ENCODE peak calls at places on chromosomes 6 and 20, in six cellular contexts. O is sigmoid colon, K is left ventricle myocardium inferior, U is lung, Z is RWPE1, L is H9. N is an unnamed sample.

GRCh38 chr20:32473231-32474008 is 111.7 kb downstream of the NOL4L start:
- DNase-seq in K (no peak), L (no peak), Z (no peak), U (no peak), O (no peak), N (no peak)

GRCh38 chr6:73712536-73712935 is 16.5 kb downstream of the CD109 start:
- DNase-seq in U (no peak), L (no peak), Z (no peak), K (no peak), O (no peak), N (no peak)

GRCh38 chr6:33080127-33081089 is 4.6 kb downstream of the HLA-DPB1 start:
- DNase-seq in Z (no peak), L (peak), K (peak), U (peak), O (peak), N (no peak)

GRCh38 chr6:27161115-27161514 is 86.4 kb upstream of the PRSS16 start:
- DNase-seq in L (no peak), Z (no peak), U (no peak), K (no peak), O (no peak), N (no peak)

GRCh38 chr6:169409742-169410312 is 156.2 kb upstream of the THBS2 start:
- DNase-seq in Z (no peak), L (no peak), O (no peak), U (no peak), K (no peak), N (no peak)

GRCh38 chr6:24004062-24004461 is 122.0 kb upstream of the NRSN1 start:
- DNase-seq in K (no peak), Z (no peak), U (no peak), L (no peak), O (no peak), N (no peak)

GRCh38 chr6:160010067-160010466 is 41.2 kb downstream of the IGF2R start:
- DNase-seq in Z (no peak), K (peak), U (no peak), L (no peak), O (peak), N (no peak)

GRCh38 chr20:24761220-24762065 is 187.6 kb upstream of the CST7 start:
- DNase-seq in O (no peak), L (peak), Z (no peak), K (no peak), U (no peak), N (no peak)

GRCh38 chr20:41222703-41223102 is 85.4 kb downstream of the PLCG1 start:
- DNase-seq in U (no peak), O (no peak), K (no peak), Z (no peak), L (no peak), N (no peak)

GRCh38 chr6:160477901-160478300 is 129.7 kb downstream of the SLC22A3 start:
- DNase-seq in L (no peak), Z (peak), O (no peak), K (no peak), U (no peak), N (no peak)

GRCh38 chr20:45919951-45920794 is 8.2 kb upstream of the PLTP start:
- DNase-seq in U (no peak), L (no peak), K (no peak), Z (no peak), O (no peak), N (no peak)

GRCh38 chr6:138690975-138691594 is 82.5 kb upstream of the CCDC28A start:
- DNase-seq in K (no peak), L (no peak), Z (no peak), O (no peak), U (no peak), N (no peak)

GRCh38 chr6:138691595-138692057 is 81.9 kb upstream of the CCDC28A start:
- DNase-seq in U (no peak), O (no peak), Z (peak), K (no peak), L (peak), N (no peak)

GRCh38 chr6:138692978-138693909 is 80.3 kb upstream of the CCDC28A start:
- DNase-seq in L (peak), O (peak), U (peak), K (peak), Z (peak), N (peak)

GRCh38 chr6:138689849-138690248 is 83.7 kb upstream of the CCDC28A start:
- DNase-seq in L (no peak), Z (peak), U (no peak), K (no peak), O (no peak), N (no peak)

GRCh38 chr6:138692058-138692977 is 81.3 kb upstream of the CCDC28A start:
- DNase-seq in K (peak), O (peak), L (peak), Z (peak), U (peak), N (peak)
- H3K27ac ChIP-seq in K (peak), O (peak), L (no peak), Z (peak), U (peak), N (peak)

DNA sequence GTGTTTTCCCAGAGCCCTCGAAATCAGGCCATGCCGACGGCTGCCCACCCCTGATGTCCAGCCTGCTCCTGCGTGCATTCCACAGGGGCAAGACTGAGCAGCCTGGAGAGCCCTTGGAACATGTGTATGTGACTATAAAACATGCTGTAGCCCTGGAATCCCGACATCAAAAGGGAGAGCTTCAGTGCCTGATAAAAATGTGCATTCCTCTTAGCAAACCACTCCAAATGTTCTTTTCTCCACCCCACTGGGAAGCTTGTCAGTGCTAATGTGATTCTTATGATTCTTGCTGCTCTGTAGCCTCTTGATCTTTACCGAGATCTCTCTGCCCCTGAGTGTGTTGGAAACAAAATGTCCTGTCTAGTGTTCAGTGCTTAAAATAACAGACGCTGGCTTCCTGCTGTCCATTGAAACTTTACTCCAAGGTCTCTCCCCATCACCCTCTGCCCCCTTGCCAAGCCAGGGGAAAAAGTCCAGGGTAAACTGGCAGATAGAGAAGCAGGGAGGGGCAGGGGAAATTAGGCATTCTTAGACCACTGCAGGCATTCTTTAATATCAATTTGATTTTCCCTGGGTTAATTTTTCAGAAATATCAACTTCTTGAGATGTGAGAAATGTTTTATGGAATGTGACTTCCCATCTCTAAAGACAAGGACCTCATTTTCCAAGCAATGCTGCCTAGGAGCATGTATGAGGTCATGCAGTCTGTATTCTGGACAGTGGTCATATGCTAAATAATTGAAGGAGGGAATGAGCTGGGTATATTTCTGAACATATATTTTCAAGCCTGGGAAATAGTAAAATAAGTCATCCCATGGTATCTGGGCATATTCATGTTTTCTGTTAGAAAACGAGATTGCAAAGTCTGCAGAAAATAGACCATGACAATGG is 73.8 kb upstream of the ISM1 start:
- DNase-seq in Z (no peak), K (no peak), O (no peak), U (no peak), L (no peak), N (no peak)
- H3K27ac ChIP-seq in Z (no peak), K (peak), O (no peak), U (no peak), L (no peak), N (no peak)

GRCh38 chr6:54084234-54084633 is 27.0 kb upstream of the MLIP start:
- DNase-seq in U (no peak), L (no peak), K (no peak), Z (no peak), O (no peak), N (no peak)

GRCh38 chr6:54086439-54086838 is 24.8 kb upstream of the MLIP start:
- DNase-seq in Z (no peak), O (no peak), L (no peak), K (no peak), U (no peak), N (no peak)

GRCh38 chr6:54083301-54083700 is 27.9 kb upstream of the MLIP start:
- DNase-seq in K (no peak), O (no peak), Z (no peak), U (no peak), L (no peak), N (no peak)

GRCh38 chr6:54085047-54085446 is 26.2 kb upstream of the MLIP start:
- DNase-seq in L (no peak), O (no peak), Z (no peak), K (no peak), U (no peak), N (no peak)

DNA sequence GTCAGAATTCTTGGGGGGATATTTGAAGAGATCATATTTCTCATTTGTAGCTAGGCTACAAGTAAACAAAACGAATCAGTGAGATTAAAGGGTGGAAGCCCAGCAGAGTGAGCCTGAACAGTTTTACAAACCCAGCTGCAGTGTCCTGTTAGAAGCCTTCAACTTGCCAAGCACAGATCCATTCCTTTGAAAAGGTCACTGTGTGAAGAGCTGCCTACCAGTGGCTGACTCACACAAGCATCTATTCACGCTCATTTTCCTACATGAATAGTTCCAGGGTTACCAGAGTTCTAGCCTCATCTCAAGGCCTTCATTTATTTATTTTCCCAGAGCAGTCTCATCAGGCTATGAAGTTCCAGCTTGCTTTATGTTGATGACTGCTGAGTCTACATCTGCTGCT is 25.7 kb upstream of the MLIP start:
- DNase-seq in L (no peak), K (no peak), O (no peak), Z (no peak), U (no peak), N (no peak)
- H3K27ac ChIP-seq in L (no peak), K (peak), O (no peak), Z (no peak), U (peak), N (no peak)

GRCh38 chr6:13903399-13903798 is 21.4 kb upstream of the RNF182 start:
- DNase-seq in O (no peak), Z (no peak), L (no peak), U (no peak), K (no peak), N (no peak)
- H3K27ac ChIP-seq in O (no peak), Z (no peak), L (no peak), U (no peak), K (no peak), N (no peak)

DNA sequence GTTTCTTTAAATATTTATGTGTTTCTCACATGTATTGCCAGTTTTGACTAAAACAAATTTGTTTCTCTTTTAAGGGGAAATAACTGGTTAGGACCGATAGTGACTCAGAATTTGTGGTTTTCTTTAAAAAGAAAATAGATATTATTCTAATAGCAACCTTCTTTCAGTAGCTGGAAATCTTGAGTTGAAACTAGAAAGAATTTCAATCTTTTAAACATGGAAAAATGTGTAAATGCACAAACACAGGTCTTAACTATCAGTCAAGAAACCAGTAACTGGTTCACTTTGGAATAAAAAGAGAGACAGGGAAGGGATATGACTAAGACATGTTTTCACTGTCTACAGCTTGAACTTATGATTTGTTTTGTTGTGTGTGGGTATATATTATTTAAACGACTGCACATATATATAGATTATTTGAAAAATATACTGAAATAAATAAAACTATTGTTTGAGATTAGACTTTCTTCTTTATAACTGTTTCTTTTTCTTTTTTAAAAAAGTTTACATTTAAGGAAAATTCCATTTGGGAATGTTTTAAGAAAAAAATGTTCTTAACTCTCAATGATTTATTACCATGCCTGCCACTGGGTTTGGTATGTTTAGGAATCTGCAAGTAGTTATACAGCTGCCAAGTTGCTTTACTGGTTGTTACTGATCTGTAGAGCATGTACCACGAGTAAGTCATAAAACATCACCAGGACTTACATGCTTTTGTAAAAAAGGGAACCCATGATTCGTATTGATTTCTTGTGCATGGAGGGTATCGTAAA is 753.3 kb upstream of the MARCKS start:
- DNase-seq in L (no peak), Z (no peak), K (no peak), O (no peak), U (no peak), N (no peak)
- H3K27ac ChIP-seq in L (no peak), Z (no peak), K (no peak), O (no peak), U (no peak), N (peak)